ENCODE peak calls at places on chromosomes 2 and 18, in four cellular contexts. N is right cardiac atrium; F is CD4-positive, alpha-beta T cell; A is neural crest cell. M is an unnamed sample.

GRCh38 chr2:80499095-80499494 is 194.5 kb upstream of the LRRTM1 start:
- DNase-seq in A (peak; percentile 18), N (peak; percentile 24), F (no peak), M (no peak)

GRCh38 chr2:234502285-234502918 is 5.5 kb upstream of the ARL4C start:
- DNase-seq in A (no peak), N (no peak), F (no peak), M (no peak)

GRCh38 chr2:219178377-219179175 is 501 bp downstream of the RETREG2 start:
- DNase-seq in A (no peak), N (peak; percentile 60), F (peak; percentile 25), M (peak; percentile 66)

GRCh38 chr18:57819671-57820460 is 16.8 kb upstream of the ATP8B1 start:
- DNase-seq in N (peak; percentile 67), F (no peak), A (no peak), M (peak; percentile 86)

GRCh38 chr2:178764097-178764496 is 43.1 kb downstream of the TTN start:
- DNase-seq in F (no peak), N (no peak), A (no peak), M (no peak)

GRCh38 chr2:20465716-20466391 is 19.0 kb downstream of the RHOB start:
- DNase-seq in A (no peak), N (no peak), F (no peak), M (no peak)

GRCh38 chr2:215841175-215841816 is 172.1 kb downstream of the MREG start:
- DNase-seq in F (no peak), N (no peak), A (peak; percentile 22), M (peak; percentile 25)

GRCh38 chr2:239600194-239600593 is 199.4 kb upstream of the HDAC4 start:
- DNase-seq in A (no peak), F (no peak), N (no peak), M (no peak)

GRCh38 chr2:143717532-143718168 is 588.4 kb downstream of the ARHGAP15 start:
- DNase-seq in N (no peak), A (no peak), F (no peak), M (no peak)

GRCh38 chr18:62957885-62958472 is 242.6 kb downstream of the PHLPP1 start:
- DNase-seq in F (no peak), A (peak; percentile 37), N (no peak), M (peak; percentile 46)

GRCh38 chr18:14912967-14913366 is 165.0 kb downstream of the ANKRD30B start:
- DNase-seq in N (no peak), A (no peak), F (no peak), M (no peak)

GRCh38 chr2:215712850-215713230 is 277.0 kb upstream of the FN1 start:
- DNase-seq in N (no peak), F (no peak), A (no peak), M (no peak)

GRCh38 chr2:120722211-120722602 is 13.5 kb upstream of the GLI2 start:
- DNase-seq in F (no peak), N (no peak), A (no peak), M (no peak)

GRCh38 chr2:196566969-196567666 is 72.4 kb upstream of the CCDC150 start:
- DNase-seq in N (no peak), F (no peak), A (no peak), M (peak; percentile 17)

GRCh38 chr2:135052997-135053474 is 944 bp downstream of the RAB3GAP1 start:
- DNase-seq in A (no peak), F (no peak), N (no peak), M (no peak)

GRCh38 chr2:130327703-130328527 is 14.8 kb upstream of the IMP4 start:
- DNase-seq in N (no peak), A (no peak), F (no peak), M (no peak)

GRCh38 chr2:140353541-140353940 is 1573.4 kb upstream of the NXPH2 start:
- DNase-seq in N (no peak), A (no peak), F (no peak), M (no peak)

GRCh38 chr2:241870611-241871537 is 1.3 kb downstream of the RTP5 start:
- DNase-seq in F (no peak), A (no peak), N (no peak), M (peak; percentile 18)

GRCh38 chr2:100416939-100417744 is at the start of gene CHST10:
- DNase-seq in F (peak; percentile 0), A (peak; percentile 67), N (peak; percentile 63), M (peak; percentile 67)

GRCh38 chr2:241802806-241803318 is 6.1 kb upstream of the NEU4 start:
- DNase-seq in A (no peak), N (no peak), F (no peak), M (no peak)

GRCh38 chr2:6526093-6526824 is 339.4 kb downstream of the CMPK2 start:
- DNase-seq in N (no peak), F (no peak), A (no peak), M (no peak)

GRCh38 chr2:232502901-232503791 is 15.5 kb upstream of the ECEL1 start:
- DNase-seq in N (peak; percentile 60), F (peak; percentile 33), A (peak; percentile 55), M (peak; percentile 29)

GRCh38 chr2:152481881-152482280 is 146.9 kb downstream of the FMNL2 start:
- DNase-seq in F (no peak), A (no peak), N (no peak), M (no peak)

GRCh38 chr2:95372845-95373244 is 29.7 kb upstream of the FAHD2A start:
- DNase-seq in A (no peak), F (no peak), N (no peak), M (no peak)

GRCh38 chr2:86443601-86444000 is 2.4 kb downstream of the KDM3A start:
- DNase-seq in F (no peak), A (no peak), N (no peak), M (no peak)

GRCh38 chr18:36527740-36528455 is 230.4 kb downstream of the FHOD3 start:
- DNase-seq in F (no peak), N (no peak), A (no peak), M (no peak)

GRCh38 chr2:182283512-182283911 is 143.3 kb downstream of the PDE1A start:
- DNase-seq in A (no peak), N (no peak), F (no peak), M (no peak)

GRCh38 chr2:160993543-160994090 is 166.6 kb upstream of the TANK start:
- DNase-seq in A (no peak), F (no peak), N (no peak), M (peak; percentile 16)

GRCh38 chr2:230660294-230661060 is 52.2 kb upstream of the CAB39 start:
- DNase-seq in A (no peak), N (peak; percentile 24), F (no peak), M (peak; percentile 41)

GRCh38 chr2:177187631-177188312 is 24.8 kb upstream of the HNRNPA3 start:
- DNase-seq in A (no peak), F (no peak), N (no peak), M (no peak)

GRCh38 chr2:9288681-9289338 is 82.2 kb downstream of the ASAP2 start:
- DNase-seq in A (no peak), F (no peak), N (no peak), M (no peak)

GRCh38 chr2:166792808-166793207 is 95.5 kb upstream of the XIRP2 start:
- DNase-seq in F (no peak), A (no peak), N (no peak), M (no peak)

GRCh38 chr2:96530144-96530430 is 6.5 kb upstream of the ARID5A start:
- DNase-seq in F (no peak), N (no peak), A (no peak), M (no peak)

GRCh38 chr2:11224887-11225286 is 69.6 kb downstream of the SLC66A3 start:
- DNase-seq in A (no peak), F (no peak), N (no peak), M (no peak)

GRCh38 chr2:235511187-235511661 is 17.4 kb downstream of the AGAP1 start:
- DNase-seq in F (no peak), A (no peak), N (no peak), M (no peak)

GRCh38 chr18:57803119-57803969 is at the start of gene ATP8B1:
- DNase-seq in N (peak; percentile 83), A (peak; percentile 16), F (no peak), M (peak; percentile 82)

GRCh38 chr2:127673304-127674069 is 1.8 kb downstream of the LIMS2 start:
- DNase-seq in A (no peak), F (no peak), N (no peak), M (no peak)

GRCh38 chr2:230170532-230170931 is 49.3 kb downstream of the SP110 start:
- DNase-seq in A (no peak), F (no peak), N (no peak), M (peak; percentile 43)

GRCh38 chr18:13629841-13630747 is 96.3 kb downstream of the FAM210A start:
- DNase-seq in F (no peak), A (peak; percentile 48), N (peak; percentile 46), M (peak; percentile 80)

GRCh38 chr2:43074052-43074451 is 152.4 kb downstream of the ZFP36L2 start:
- DNase-seq in A (no peak), N (no peak), F (no peak), M (no peak)

M was measured in heart right ventricle.